ENCODE peak calls at places on chromosomes 5 and 9, in ten cellular contexts. One of them, this sample, is unnamed.

GRCh38 chr5:71891856-71892255 is 172.8 kb downstream of the CARTPT start:
- DNase-seq in tibial nerve: no peak
- DNase-seq in foreskin fibroblast: peak; percentile 38
- DNase-seq in right lobe of liver: no peak
- DNase-seq in effector memory CD4-positive, alpha-beta T cell: no peak
- DNase-seq in psoas muscle: no peak
- DNase-seq in endothelial cell of umbilical vein: no peak
- DNase-seq in pancreas: no peak
- DNase-seq in astrocyte: peak; percentile 35
- DNase-seq in transverse colon: no peak
- DNase-seq in this sample: no peak

GRCh38 chr5:135642934-135643333 is 64.1 kb upstream of the CXCL14 start:
- DNase-seq in tibial nerve: no peak
- DNase-seq in foreskin fibroblast: no peak
- DNase-seq in right lobe of liver: no peak
- DNase-seq in effector memory CD4-positive, alpha-beta T cell: no peak
- DNase-seq in psoas muscle: no peak
- DNase-seq in endothelial cell of umbilical vein: no peak
- DNase-seq in pancreas: no peak
- DNase-seq in astrocyte: no peak
- DNase-seq in transverse colon: no peak
- DNase-seq in this sample: no peak

GRCh38 chr5:59206132-59206581 is 623.3 kb downstream of the RAB3C start:
- DNase-seq in tibial nerve: no peak
- DNase-seq in foreskin fibroblast: peak; percentile 76
- DNase-seq in right lobe of liver: no peak
- DNase-seq in effector memory CD4-positive, alpha-beta T cell: no peak
- DNase-seq in psoas muscle: no peak
- DNase-seq in endothelial cell of umbilical vein: peak; percentile 55
- DNase-seq in pancreas: no peak
- DNase-seq in astrocyte: peak; percentile 90
- DNase-seq in transverse colon: no peak
- DNase-seq in this sample: no peak

GRCh38 chr5:139689631-139690384 is 41.7 kb downstream of the CXXC5 start:
- DNase-seq in tibial nerve: no peak
- DNase-seq in foreskin fibroblast: peak; percentile 74
- DNase-seq in right lobe of liver: no peak
- DNase-seq in effector memory CD4-positive, alpha-beta T cell: no peak
- DNase-seq in psoas muscle: no peak
- DNase-seq in endothelial cell of umbilical vein: peak; percentile 53
- DNase-seq in pancreas: peak; percentile 91
- DNase-seq in astrocyte: no peak
- DNase-seq in transverse colon: peak; percentile 37
- DNase-seq in this sample: no peak

GRCh38 chr5:38789777-38790176 is 56.0 kb upstream of the OSMR start:
- DNase-seq in tibial nerve: no peak
- DNase-seq in foreskin fibroblast: no peak
- DNase-seq in right lobe of liver: no peak
- DNase-seq in effector memory CD4-positive, alpha-beta T cell: no peak
- DNase-seq in psoas muscle: no peak
- DNase-seq in endothelial cell of umbilical vein: no peak
- DNase-seq in pancreas: no peak
- DNase-seq in astrocyte: no peak
- DNase-seq in transverse colon: no peak
- DNase-seq in this sample: no peak

GRCh38 chr5:132477784-132478497 is 12.6 kb downstream of the IRF1 start:
- DNase-seq in tibial nerve: no peak
- DNase-seq in foreskin fibroblast: no peak
- DNase-seq in right lobe of liver: peak; percentile 45
- DNase-seq in effector memory CD4-positive, alpha-beta T cell: no peak
- DNase-seq in psoas muscle: no peak
- DNase-seq in endothelial cell of umbilical vein: no peak
- DNase-seq in pancreas: no peak
- DNase-seq in astrocyte: no peak
- DNase-seq in transverse colon: peak; percentile 76
- DNase-seq in this sample: no peak

GRCh38 chr9:4464911-4465513 is 25.3 kb upstream of the SLC1A1 start:
- DNase-seq in tibial nerve: no peak
- DNase-seq in foreskin fibroblast: peak; percentile 15
- DNase-seq in right lobe of liver: no peak
- DNase-seq in effector memory CD4-positive, alpha-beta T cell: no peak
- DNase-seq in psoas muscle: no peak
- DNase-seq in endothelial cell of umbilical vein: no peak
- DNase-seq in pancreas: no peak
- DNase-seq in astrocyte: no peak
- DNase-seq in transverse colon: no peak
- DNase-seq in this sample: no peak

GRCh38 chr5:76782444-76782843 is 36.4 kb upstream of the F2RL1 start:
- DNase-seq in tibial nerve: no peak
- DNase-seq in foreskin fibroblast: no peak
- DNase-seq in right lobe of liver: no peak
- DNase-seq in effector memory CD4-positive, alpha-beta T cell: no peak
- DNase-seq in psoas muscle: no peak
- DNase-seq in endothelial cell of umbilical vein: peak; percentile 89
- DNase-seq in pancreas: no peak
- DNase-seq in astrocyte: peak; percentile 35
- DNase-seq in transverse colon: no peak
- DNase-seq in this sample: no peak

GRCh38 chr5:1324719-1325190 is 20.1 kb downstream of the CLPTM1L start:
- DNase-seq in tibial nerve: no peak
- DNase-seq in foreskin fibroblast: no peak
- DNase-seq in right lobe of liver: no peak
- DNase-seq in effector memory CD4-positive, alpha-beta T cell: no peak
- DNase-seq in psoas muscle: no peak
- DNase-seq in endothelial cell of umbilical vein: no peak
- DNase-seq in pancreas: no peak
- DNase-seq in astrocyte: no peak
- DNase-seq in transverse colon: no peak
- DNase-seq in this sample: no peak

GRCh38 chr9:126781717-126782388 is 23.0 kb upstream of the ZBTB43 start:
- DNase-seq in tibial nerve: peak; percentile 68
- DNase-seq in foreskin fibroblast: peak; percentile 87
- DNase-seq in right lobe of liver: peak; percentile 77
- DNase-seq in effector memory CD4-positive, alpha-beta T cell: peak; percentile 63
- DNase-seq in psoas muscle: peak; percentile 82
- DNase-seq in endothelial cell of umbilical vein: peak; percentile 69
- DNase-seq in pancreas: peak; percentile 69
- DNase-seq in astrocyte: peak; percentile 21
- DNase-seq in transverse colon: peak; percentile 84
- DNase-seq in this sample: peak; percentile 74

GRCh38 chr5:93576015-93576414 is 5.0 kb downstream of the NR2F1-AS1 start:
- DNase-seq in tibial nerve: no peak
- DNase-seq in foreskin fibroblast: no peak
- DNase-seq in right lobe of liver: no peak
- DNase-seq in effector memory CD4-positive, alpha-beta T cell: no peak
- DNase-seq in psoas muscle: no peak
- DNase-seq in endothelial cell of umbilical vein: no peak
- DNase-seq in pancreas: no peak
- DNase-seq in astrocyte: no peak
- DNase-seq in transverse colon: no peak
- DNase-seq in this sample: no peak

GRCh38 chr9:35726876-35727438 is 5.0 kb downstream of the TLN1 start:
- DNase-seq in tibial nerve: no peak
- DNase-seq in foreskin fibroblast: peak; percentile 77
- DNase-seq in right lobe of liver: no peak
- DNase-seq in effector memory CD4-positive, alpha-beta T cell: no peak
- DNase-seq in psoas muscle: no peak
- DNase-seq in endothelial cell of umbilical vein: peak; percentile 72
- DNase-seq in pancreas: no peak
- DNase-seq in astrocyte: peak; percentile 36
- DNase-seq in transverse colon: peak; percentile 49
- DNase-seq in this sample: peak; percentile 76

GRCh38 chr9:72292874-72293607 is 72.0 kb downstream of the ZFAND5 start:
- DNase-seq in tibial nerve: no peak
- DNase-seq in foreskin fibroblast: peak; percentile 90
- DNase-seq in right lobe of liver: no peak
- DNase-seq in effector memory CD4-positive, alpha-beta T cell: no peak
- DNase-seq in psoas muscle: no peak
- DNase-seq in endothelial cell of umbilical vein: peak; percentile 40
- DNase-seq in pancreas: no peak
- DNase-seq in astrocyte: peak; percentile 65
- DNase-seq in transverse colon: peak; percentile 52
- DNase-seq in this sample: no peak

GRCh38 chr5:38382898-38383297 is 124.5 kb downstream of the EGFLAM start:
- DNase-seq in tibial nerve: peak; percentile 37
- DNase-seq in foreskin fibroblast: peak; percentile 88
- DNase-seq in right lobe of liver: peak; percentile 74
- DNase-seq in effector memory CD4-positive, alpha-beta T cell: no peak
- DNase-seq in psoas muscle: peak; percentile 35
- DNase-seq in endothelial cell of umbilical vein: peak; percentile 72
- DNase-seq in pancreas: peak; percentile 61
- DNase-seq in astrocyte: peak; percentile 39
- DNase-seq in transverse colon: peak; percentile 47
- DNase-seq in this sample: no peak

GRCh38 chr5:136046231-136046630 is 17.4 kb downstream of the TGFBI start:
- DNase-seq in tibial nerve: no peak
- DNase-seq in foreskin fibroblast: no peak
- DNase-seq in right lobe of liver: no peak
- DNase-seq in effector memory CD4-positive, alpha-beta T cell: no peak
- DNase-seq in psoas muscle: no peak
- DNase-seq in endothelial cell of umbilical vein: no peak
- DNase-seq in pancreas: no peak
- DNase-seq in astrocyte: no peak
- DNase-seq in transverse colon: no peak
- DNase-seq in this sample: no peak

GRCh38 chr9:98326402-98327248 is 71.2 kb upstream of the TBC1D2 start:
- DNase-seq in tibial nerve: no peak
- DNase-seq in foreskin fibroblast: peak; percentile 46
- DNase-seq in right lobe of liver: no peak
- DNase-seq in effector memory CD4-positive, alpha-beta T cell: no peak
- DNase-seq in psoas muscle: no peak
- DNase-seq in endothelial cell of umbilical vein: no peak
- DNase-seq in pancreas: no peak
- DNase-seq in astrocyte: peak; percentile 66
- DNase-seq in transverse colon: no peak
- DNase-seq in this sample: no peak

DNA sequence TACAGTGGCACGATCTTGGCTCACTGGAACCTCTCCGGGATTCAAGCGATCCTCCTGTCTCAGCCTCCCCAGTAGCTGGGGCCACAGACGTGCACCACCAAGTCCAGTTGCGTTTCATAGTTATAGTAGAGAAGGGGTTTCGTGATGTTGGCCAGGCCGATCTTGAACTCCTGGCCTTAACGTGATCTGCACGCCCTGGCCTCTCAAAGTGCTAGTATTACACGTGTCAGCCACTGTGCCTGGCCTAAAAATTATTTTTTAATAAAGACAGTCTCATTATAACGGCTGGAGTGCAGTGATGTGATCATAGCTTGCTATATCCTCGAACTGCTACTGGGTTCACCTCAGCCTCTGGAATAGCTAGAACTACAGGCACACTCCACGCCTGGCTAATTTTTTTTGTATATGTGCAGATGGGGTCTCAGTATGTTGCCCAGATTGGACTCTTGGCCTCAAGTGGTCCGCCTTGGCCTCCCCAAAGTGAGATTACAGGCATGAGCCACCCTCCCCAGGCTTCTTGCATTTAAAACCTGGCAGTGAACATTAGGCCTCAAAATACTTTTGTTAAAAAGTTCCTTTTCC is 4.4 kb downstream of the NPM1 start:
- DNase-seq in tibial nerve: no peak
- DNase-seq in foreskin fibroblast: no peak
- DNase-seq in right lobe of liver: no peak
- DNase-seq in effector memory CD4-positive, alpha-beta T cell: no peak
- DNase-seq in psoas muscle: no peak
- DNase-seq in endothelial cell of umbilical vein: no peak
- DNase-seq in pancreas: no peak
- DNase-seq in astrocyte: no peak
- DNase-seq in transverse colon: no peak
- DNase-seq in this sample: no peak
- H3K4me3 ChIP-seq in tibial nerve: no peak overlapping the region
- H3K4me3 ChIP-seq in foreskin fibroblast: no peak overlapping the region
- H3K4me3 ChIP-seq in right lobe of liver: no peak overlapping the region
- H3K4me3 ChIP-seq in effector memory CD4-positive, alpha-beta T cell: no peak overlapping the region
- H3K4me3 ChIP-seq in psoas muscle: no peak overlapping the region
- H3K4me3 ChIP-seq in endothelial cell of umbilical vein: no peak overlapping the region
- H3K4me3 ChIP-seq in pancreas: no peak overlapping the region
- H3K4me3 ChIP-seq in astrocyte: no peak overlapping the region
- H3K4me3 ChIP-seq in transverse colon: no peak overlapping the region
- H3K4me3 ChIP-seq in this sample: no peak overlapping the region

DNA sequence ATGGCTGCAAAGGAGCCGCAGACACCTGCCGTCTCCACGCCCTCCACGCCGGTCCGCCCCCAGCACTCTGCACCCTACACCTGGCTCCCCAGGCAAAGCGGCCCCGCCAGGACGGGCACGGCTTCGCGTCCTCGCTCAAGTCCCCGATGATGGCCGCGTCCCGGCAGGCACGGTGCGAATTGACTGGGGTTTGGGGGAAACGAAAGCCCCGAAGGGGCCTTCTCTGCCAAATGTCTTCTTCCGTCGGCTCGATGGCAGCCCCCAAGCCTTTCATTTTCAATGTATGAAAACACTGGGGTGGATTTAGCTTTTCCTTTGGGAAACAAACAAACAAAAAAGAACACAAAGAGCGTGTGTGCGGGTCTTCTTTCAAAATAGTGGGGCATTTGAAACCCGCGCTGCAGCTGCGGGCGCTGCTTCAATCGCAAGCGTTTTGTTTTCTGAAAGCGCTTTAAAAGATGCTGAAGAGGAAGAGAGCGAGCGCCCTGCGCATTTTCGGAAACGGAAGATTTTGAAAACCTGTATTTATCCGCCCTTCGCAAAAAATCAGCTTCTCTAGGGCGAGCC is 160.0 kb downstream of the RMI1 start:
- DNase-seq in tibial nerve: no peak
- DNase-seq in foreskin fibroblast: peak; percentile 46
- DNase-seq in right lobe of liver: no peak
- DNase-seq in effector memory CD4-positive, alpha-beta T cell: no peak
- DNase-seq in psoas muscle: no peak
- DNase-seq in endothelial cell of umbilical vein: no peak
- DNase-seq in pancreas: no peak
- DNase-seq in astrocyte: peak; percentile 8
- DNase-seq in transverse colon: peak; percentile 74
- DNase-seq in this sample: no peak
- H3K4me3 ChIP-seq in tibial nerve: peak overlapping the region; percentile 47
- H3K4me3 ChIP-seq in foreskin fibroblast: peak overlapping the region; percentile 38
- H3K4me3 ChIP-seq in right lobe of liver: peak overlapping the region; percentile 29
- H3K4me3 ChIP-seq in effector memory CD4-positive, alpha-beta T cell: peak overlapping the region; percentile 42
- H3K4me3 ChIP-seq in psoas muscle: peak overlapping the region; percentile 56
- H3K4me3 ChIP-seq in endothelial cell of umbilical vein: peak overlapping the region; percentile 75
- H3K4me3 ChIP-seq in pancreas: no peak overlapping the region
- H3K4me3 ChIP-seq in astrocyte: peak overlapping the region; percentile 55
- H3K4me3 ChIP-seq in transverse colon: peak overlapping the region; percentile 32
- H3K4me3 ChIP-seq in this sample: peak overlapping the region; percentile 26

GRCh38 chr5:143396353-143396940 is 7.0 kb downstream of the NR3C1 start:
- DNase-seq in tibial nerve: no peak
- DNase-seq in foreskin fibroblast: no peak
- DNase-seq in right lobe of liver: no peak
- DNase-seq in effector memory CD4-positive, alpha-beta T cell: no peak
- DNase-seq in psoas muscle: no peak
- DNase-seq in endothelial cell of umbilical vein: peak; percentile 13
- DNase-seq in pancreas: no peak
- DNase-seq in astrocyte: no peak
- DNase-seq in transverse colon: no peak
- DNase-seq in this sample: no peak
- H3K4me3 ChIP-seq in tibial nerve: peak overlapping the region; percentile 83
- H3K4me3 ChIP-seq in foreskin fibroblast: peak overlapping the region; percentile 32
- H3K4me3 ChIP-seq in right lobe of liver: no peak overlapping the region
- H3K4me3 ChIP-seq in effector memory CD4-positive, alpha-beta T cell: peak overlapping the region; percentile 41
- H3K4me3 ChIP-seq in psoas muscle: peak overlapping the region; percentile 93
- H3K4me3 ChIP-seq in endothelial cell of umbilical vein: peak overlapping the region; percentile 33
- H3K4me3 ChIP-seq in pancreas: no peak overlapping the region
- H3K4me3 ChIP-seq in astrocyte: peak overlapping the region; percentile 11
- H3K4me3 ChIP-seq in transverse colon: no peak overlapping the region
- H3K4me3 ChIP-seq in this sample: no peak overlapping the region

GRCh38 chr5:88676637-88677481 is 206.1 kb downstream of the MEF2C start:
- DNase-seq in tibial nerve: no peak
- DNase-seq in foreskin fibroblast: no peak
- DNase-seq in right lobe of liver: no peak
- DNase-seq in effector memory CD4-positive, alpha-beta T cell: no peak
- DNase-seq in psoas muscle: no peak
- DNase-seq in endothelial cell of umbilical vein: no peak
- DNase-seq in pancreas: no peak
- DNase-seq in astrocyte: peak; percentile 15
- DNase-seq in transverse colon: no peak
- DNase-seq in this sample: no peak
- H3K4me3 ChIP-seq in tibial nerve: peak overlapping the region; percentile 55
- H3K4me3 ChIP-seq in foreskin fibroblast: no peak overlapping the region
- H3K4me3 ChIP-seq in right lobe of liver: no peak overlapping the region
- H3K4me3 ChIP-seq in effector memory CD4-positive, alpha-beta T cell: no peak overlapping the region
- H3K4me3 ChIP-seq in psoas muscle: no peak overlapping the region
- H3K4me3 ChIP-seq in endothelial cell of umbilical vein: no peak overlapping the region
- H3K4me3 ChIP-seq in pancreas: no peak overlapping the region
- H3K4me3 ChIP-seq in astrocyte: peak overlapping the region; percentile 83
- H3K4me3 ChIP-seq in transverse colon: no peak overlapping the region
- H3K4me3 ChIP-seq in this sample: no peak overlapping the region

This sample was measured in CD8-positive, alpha-beta T cell.